ENCODE peak calls at places on chromosomes 12 and 14, in seven cellular contexts. One of them, this sample, is unnamed.

GRCh38 chr12:4214912-4215861 is 58.4 kb upstream of the CCND2 start:
- DNase-seq in tibial nerve: peak; percentile 50
- DNase-seq in ovary: peak; percentile 20
- DNase-seq in transverse colon: peak; percentile 64
- DNase-seq in K562: no peak
- DNase-seq in SK-N-SH: no peak
- DNase-seq in stomach: peak; percentile 44
- DNase-seq in this sample: peak; percentile 78

GRCh38 chr12:50927356-50927755 is 25.0 kb upstream of the HIGD1C start:
- DNase-seq in tibial nerve: no peak
- DNase-seq in ovary: no peak
- DNase-seq in transverse colon: no peak
- DNase-seq in K562: no peak
- DNase-seq in SK-N-SH: no peak
- DNase-seq in stomach: no peak
- DNase-seq in this sample: no peak

GRCh38 chr12:39145175-39145999 is 240.0 kb upstream of the CPNE8 start:
- DNase-seq in tibial nerve: peak; percentile 16
- DNase-seq in ovary: peak; percentile 15
- DNase-seq in transverse colon: peak; percentile 73
- DNase-seq in K562: peak; percentile 9
- DNase-seq in SK-N-SH: peak; percentile 9
- DNase-seq in stomach: peak; percentile 30
- DNase-seq in this sample: peak; percentile 76

GRCh38 chr12:91777268-91777997 is 368.2 kb downstream of the BTG1 start:
- DNase-seq in tibial nerve: no peak
- DNase-seq in ovary: no peak
- DNase-seq in transverse colon: no peak
- DNase-seq in K562: no peak
- DNase-seq in SK-N-SH: no peak
- DNase-seq in stomach: no peak
- DNase-seq in this sample: no peak

GRCh38 chr14:23110579-23111375 is 6.0 kb upstream of the CIROP start:
- DNase-seq in tibial nerve: no peak
- DNase-seq in ovary: no peak
- DNase-seq in transverse colon: no peak
- DNase-seq in K562: no peak
- DNase-seq in SK-N-SH: no peak
- DNase-seq in stomach: no peak
- DNase-seq in this sample: no peak

GRCh38 chr12:89126712-89127111 is 225.6 kb downstream of the DUSP6 start:
- DNase-seq in tibial nerve: no peak
- DNase-seq in ovary: no peak
- DNase-seq in transverse colon: no peak
- DNase-seq in K562: no peak
- DNase-seq in SK-N-SH: no peak
- DNase-seq in stomach: no peak
- DNase-seq in this sample: no peak

GRCh38 chr12:131620520-131620919 is 90.4 kb upstream of the SFSWAP start:
- DNase-seq in tibial nerve: no peak
- DNase-seq in ovary: no peak
- DNase-seq in transverse colon: no peak
- DNase-seq in K562: peak; percentile 60
- DNase-seq in SK-N-SH: peak; percentile 58
- DNase-seq in stomach: no peak
- DNase-seq in this sample: peak; percentile 30

GRCh38 chr12:70255311-70255710 is 12.1 kb downstream of the CNOT2 start:
- DNase-seq in tibial nerve: no peak
- DNase-seq in ovary: no peak
- DNase-seq in transverse colon: no peak
- DNase-seq in K562: no peak
- DNase-seq in SK-N-SH: no peak
- DNase-seq in stomach: no peak
- DNase-seq in this sample: no peak

GRCh38 chr14:102544745-102545460 is 35.3 kb upstream of the ANKRD9 start:
- DNase-seq in tibial nerve: no peak
- DNase-seq in ovary: no peak
- DNase-seq in transverse colon: peak; percentile 78
- DNase-seq in K562: no peak
- DNase-seq in SK-N-SH: peak; percentile 42
- DNase-seq in stomach: peak; percentile 49
- DNase-seq in this sample: no peak

GRCh38 chr14:21614245-21614644 is 20.5 kb downstream of the OR10G2 start:
- DNase-seq in tibial nerve: no peak
- DNase-seq in ovary: no peak
- DNase-seq in transverse colon: no peak
- DNase-seq in K562: no peak
- DNase-seq in SK-N-SH: no peak
- DNase-seq in stomach: no peak
- DNase-seq in this sample: no peak

GRCh38 chr12:32841061-32841460 is 55.5 kb downstream of the PKP2 start:
- DNase-seq in tibial nerve: no peak
- DNase-seq in ovary: no peak
- DNase-seq in transverse colon: no peak
- DNase-seq in K562: no peak
- DNase-seq in SK-N-SH: no peak
- DNase-seq in stomach: no peak
- DNase-seq in this sample: no peak

GRCh38 chr14:68649461-68650189 is 143.2 kb downstream of the ZFP36L1 start:
- DNase-seq in tibial nerve: no peak
- DNase-seq in ovary: peak; percentile 13
- DNase-seq in transverse colon: no peak
- DNase-seq in K562: no peak
- DNase-seq in SK-N-SH: no peak
- DNase-seq in stomach: no peak
- DNase-seq in this sample: no peak

GRCh38 chr14:104723651-104724406 is at the start of gene ADSS1:
- DNase-seq in tibial nerve: peak; percentile 38
- DNase-seq in ovary: peak; percentile 47
- DNase-seq in transverse colon: peak; percentile 74
- DNase-seq in K562: peak; percentile 78
- DNase-seq in SK-N-SH: peak; percentile 98
- DNase-seq in stomach: peak; percentile 68
- DNase-seq in this sample: no peak

GRCh38 chr12:30989754-30990153 is 63.2 kb downstream of the TSPAN11 start:
- DNase-seq in tibial nerve: no peak
- DNase-seq in ovary: no peak
- DNase-seq in transverse colon: peak; percentile 38
- DNase-seq in K562: peak; percentile 31
- DNase-seq in SK-N-SH: peak; percentile 67
- DNase-seq in stomach: no peak
- DNase-seq in this sample: no peak

GRCh38 chr12:46371718-46372130 is 849 bp downstream of the SLC38A2 start:
- DNase-seq in tibial nerve: peak; percentile 52
- DNase-seq in ovary: peak; percentile 63
- DNase-seq in transverse colon: peak; percentile 71
- DNase-seq in K562: peak; percentile 69
- DNase-seq in SK-N-SH: peak; percentile 77
- DNase-seq in stomach: peak; percentile 72
- DNase-seq in this sample: peak; percentile 89

GRCh38 chr14:53330441-53330840 is 177.3 kb upstream of the DDHD1 start:
- DNase-seq in tibial nerve: no peak
- DNase-seq in ovary: no peak
- DNase-seq in transverse colon: no peak
- DNase-seq in K562: no peak
- DNase-seq in SK-N-SH: no peak
- DNase-seq in stomach: no peak
- DNase-seq in this sample: no peak

GRCh38 chr12:111773801-111774551 is 7.2 kb downstream of the ALDH2 start:
- DNase-seq in tibial nerve: peak; percentile 88
- DNase-seq in ovary: peak; percentile 89
- DNase-seq in transverse colon: peak; percentile 85
- DNase-seq in K562: no peak
- DNase-seq in SK-N-SH: no peak
- DNase-seq in stomach: peak; percentile 80
- DNase-seq in this sample: peak; percentile 94

GRCh38 chr12:46585854-46586621 is 213.5 kb upstream of the SLC38A2 start:
- DNase-seq in tibial nerve: no peak
- DNase-seq in ovary: no peak
- DNase-seq in transverse colon: peak; percentile 62
- DNase-seq in K562: no peak
- DNase-seq in SK-N-SH: no peak
- DNase-seq in stomach: peak; percentile 72
- DNase-seq in this sample: no peak

GRCh38 chr12:2768224-2768961 is 26.4 kb upstream of the FKBP4 start:
- DNase-seq in tibial nerve: no peak
- DNase-seq in ovary: no peak
- DNase-seq in transverse colon: no peak
- DNase-seq in K562: no peak
- DNase-seq in SK-N-SH: no peak
- DNase-seq in stomach: no peak
- DNase-seq in this sample: no peak

DNA sequence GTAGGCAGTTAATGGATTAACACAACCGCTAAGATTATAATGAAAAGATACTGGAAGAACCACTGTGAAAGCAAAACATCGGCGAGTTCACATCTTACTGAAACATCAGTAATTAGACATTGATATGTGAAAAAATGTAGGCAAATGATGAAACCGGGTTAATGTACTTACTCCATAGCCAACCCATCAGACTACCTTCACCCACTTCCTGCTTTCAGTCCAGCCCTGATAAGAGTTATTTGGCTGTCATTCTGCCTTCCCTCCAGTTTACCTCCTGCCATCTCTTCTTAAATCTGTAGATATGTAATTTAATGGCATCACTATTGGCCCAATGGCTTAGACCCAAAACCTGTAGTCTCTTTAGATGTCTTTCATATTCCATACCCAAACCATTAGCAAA is 46.0 kb upstream of the LGR5 start:
- DNase-seq in tibial nerve: no peak
- DNase-seq in ovary: no peak
- DNase-seq in transverse colon: no peak
- DNase-seq in K562: no peak
- DNase-seq in SK-N-SH: no peak
- DNase-seq in stomach: no peak
- DNase-seq in this sample: no peak
- TF ChIP-seq EP300 in tibial nerve: no peak
- TF ChIP-seq EP300 in ovary: no peak
- TF ChIP-seq EP300 in transverse colon: no peak
- TF ChIP-seq EP300 in K562: no peak
- TF ChIP-seq EP300 in SK-N-SH: no peak
- TF ChIP-seq EP300 in stomach: no peak
- TF ChIP-seq EP300 in this sample: no peak

DNA sequence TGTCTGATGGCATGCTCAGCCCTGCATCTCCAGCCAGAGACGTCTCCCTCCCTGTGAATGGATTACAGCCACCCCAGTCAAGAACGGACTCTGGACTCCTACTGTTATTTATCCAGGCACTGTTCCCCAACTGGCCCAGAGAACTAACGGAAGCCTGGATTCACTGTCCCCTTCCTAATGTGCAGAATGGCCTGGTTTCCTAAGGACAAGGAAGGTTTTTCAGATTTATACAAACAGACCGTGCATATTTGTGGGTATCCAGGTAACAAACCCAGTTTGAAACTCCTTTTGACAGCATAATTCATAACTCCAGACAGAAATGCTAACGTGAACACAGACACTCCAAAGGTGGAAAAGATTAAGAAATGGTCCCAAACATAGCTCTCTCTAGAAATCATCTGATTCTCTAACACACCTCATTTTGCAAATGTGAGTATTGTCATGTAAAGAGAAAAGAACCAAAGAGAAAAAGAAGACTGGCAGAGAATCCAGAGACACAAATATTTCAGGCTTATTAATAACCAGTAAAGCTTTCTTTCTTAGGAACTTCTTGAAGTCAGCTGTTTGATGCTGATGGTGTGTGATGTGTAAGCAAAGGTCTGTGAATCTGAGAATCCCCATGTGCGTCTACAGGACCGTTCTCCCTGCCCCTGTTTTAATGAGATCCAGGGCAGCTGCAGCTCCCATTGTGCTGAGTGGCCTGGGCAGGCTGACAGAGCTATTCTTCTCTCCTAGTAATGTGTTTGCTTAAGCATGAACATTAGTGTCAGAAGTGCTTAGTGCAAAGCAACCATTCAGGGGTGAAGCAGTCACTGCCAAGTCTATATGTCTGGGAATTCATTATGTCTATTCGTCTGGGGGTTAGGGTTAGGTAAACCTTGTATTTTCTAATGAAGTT is 86.8 kb upstream of the HIF1A start:
- DNase-seq in tibial nerve: no peak
- DNase-seq in ovary: no peak
- DNase-seq in transverse colon: no peak
- DNase-seq in K562: no peak
- DNase-seq in SK-N-SH: peak; percentile 52
- DNase-seq in stomach: no peak
- DNase-seq in this sample: no peak
- TF ChIP-seq EP300 in tibial nerve: no peak
- TF ChIP-seq EP300 in ovary: no peak
- TF ChIP-seq EP300 in transverse colon: no peak
- TF ChIP-seq EP300 in K562: no peak
- TF ChIP-seq EP300 in SK-N-SH: peak; percentile 56
- TF ChIP-seq EP300 in stomach: no peak
- TF ChIP-seq EP300 in this sample: no peak

GRCh38 chr12:103794814-103795213 is 46.2 kb downstream of the NT5DC3 start:
- DNase-seq in tibial nerve: no peak
- DNase-seq in ovary: no peak
- DNase-seq in transverse colon: no peak
- DNase-seq in K562: no peak
- DNase-seq in SK-N-SH: no peak
- DNase-seq in stomach: no peak
- DNase-seq in this sample: peak; percentile 27
- TF ChIP-seq EP300 in tibial nerve: no peak
- TF ChIP-seq EP300 in ovary: no peak
- TF ChIP-seq EP300 in transverse colon: no peak
- TF ChIP-seq EP300 in K562: no peak
- TF ChIP-seq EP300 in SK-N-SH: no peak
- TF ChIP-seq EP300 in stomach: no peak
- TF ChIP-seq EP300 in this sample: no peak

DNA sequence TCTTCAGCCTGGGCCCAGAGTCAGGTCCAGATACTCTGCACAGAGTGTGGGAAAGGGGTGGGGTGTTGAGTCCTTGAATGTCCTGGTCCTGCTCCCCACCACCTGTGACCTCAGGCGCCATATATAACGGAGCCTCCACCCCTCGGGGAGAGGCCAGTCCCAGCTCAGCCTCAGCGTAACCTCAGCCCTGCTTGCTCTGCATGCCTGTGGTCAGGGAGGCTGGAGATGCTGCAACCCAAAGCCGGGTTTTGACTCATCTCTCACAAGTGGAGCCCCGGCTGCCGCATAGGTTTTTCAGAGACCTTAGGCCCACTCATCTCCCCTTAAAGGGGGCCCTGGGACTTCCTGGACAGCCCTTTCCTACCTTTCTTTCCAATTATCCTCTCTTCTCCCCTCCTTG is 1.3 kb downstream of the ITGB7 start:
- DNase-seq in tibial nerve: peak; percentile 46
- DNase-seq in ovary: no peak
- DNase-seq in transverse colon: peak; percentile 57
- DNase-seq in K562: no peak
- DNase-seq in SK-N-SH: no peak
- DNase-seq in stomach: peak; percentile 34
- DNase-seq in this sample: no peak
- TF ChIP-seq EP300 in tibial nerve: no peak
- TF ChIP-seq EP300 in ovary: no peak
- TF ChIP-seq EP300 in transverse colon: no peak
- TF ChIP-seq EP300 in K562: no peak
- TF ChIP-seq EP300 in SK-N-SH: no peak
- TF ChIP-seq EP300 in stomach: no peak
- TF ChIP-seq EP300 in this sample: no peak

GRCh38 chr14:59475709-59476108 is 8.5 kb downstream of the L3HYPDH start:
- DNase-seq in tibial nerve: no peak
- DNase-seq in ovary: no peak
- DNase-seq in transverse colon: no peak
- DNase-seq in K562: no peak
- DNase-seq in SK-N-SH: no peak
- DNase-seq in stomach: no peak
- DNase-seq in this sample: no peak
- TF ChIP-seq EP300 in tibial nerve: no peak
- TF ChIP-seq EP300 in ovary: no peak
- TF ChIP-seq EP300 in transverse colon: no peak
- TF ChIP-seq EP300 in K562: no peak
- TF ChIP-seq EP300 in SK-N-SH: no peak
- TF ChIP-seq EP300 in stomach: no peak
- TF ChIP-seq EP300 in this sample: no peak

GRCh38 chr14:75258803-75259509 is 19.7 kb upstream of the FOS start:
- DNase-seq in tibial nerve: peak; percentile 96
- DNase-seq in ovary: peak; percentile 100
- DNase-seq in transverse colon: peak; percentile 100
- DNase-seq in K562: peak; percentile 93
- DNase-seq in SK-N-SH: peak; percentile 92
- DNase-seq in stomach: peak; percentile 99
- DNase-seq in this sample: peak; percentile 99
- TF ChIP-seq EP300 in tibial nerve: peak; percentile 98
- TF ChIP-seq EP300 in ovary: peak; percentile 96
- TF ChIP-seq EP300 in transverse colon: peak; percentile 96
- TF ChIP-seq EP300 in K562: peak; percentile 27
- TF ChIP-seq EP300 in SK-N-SH: peak; percentile 62
- TF ChIP-seq EP300 in stomach: peak; percentile 84
- TF ChIP-seq EP300 in this sample: peak; percentile 99